ENCODE peak calls at places on chromosomes 6 and 20, in five cellular contexts. G is upper lobe of right lung, W is esophagus squamous epithelium, E is mammary epithelial cell, S is GM23248. T is an unnamed sample.

GRCh38 chr20:33733654-33734576 is 2.1 kb downstream of the ZNF341 start:
- DNase-seq in G (no peak), W (no peak), E (peak), S (peak), T (peak)

GRCh38 chr6:158774734-158775449 is 44.3 kb downstream of the EZR start:
- DNase-seq in G (no peak), W (no peak), E (no peak), S (no peak), T (no peak)

GRCh38 chr20:62771396-62772102 is 24.7 kb upstream of the MRGBP start:
- DNase-seq in G (no peak), W (no peak), E (no peak), S (no peak), T (no peak)

GRCh38 chr6:1585669-1586049 is 24.1 kb upstream of the FOXC1 start:
- DNase-seq in G (no peak), W (no peak), E (no peak), S (no peak), T (peak)

GRCh38 chr6:35445691-35446090 is 6.4 kb upstream of the FANCE start:
- DNase-seq in G (no peak), W (no peak), E (no peak), S (peak), T (no peak)

GRCh38 chr6:125821825-125822281 is 31.1 kb downstream of the NCOA7 start:
- DNase-seq in G (no peak), W (no peak), E (peak), S (no peak), T (no peak)

GRCh38 chr6:140684776-140685550 is 1310.5 kb upstream of the CITED2 start:
- DNase-seq in G (no peak), W (no peak), E (no peak), S (no peak), T (no peak)

GRCh38 chr6:134123666-134124208 is 71.3 kb upstream of the SLC2A12 start:
- DNase-seq in G (no peak), W (no peak), E (peak), S (peak), T (no peak)

GRCh38 chr6:27630727-27631613 is 158.1 kb upstream of the ZNF184 start:
- DNase-seq in G (peak), W (no peak), E (peak), S (peak), T (no peak)

GRCh38 chr6:13268914-13269532 is 59.3 kb downstream of the TBC1D7 start:
- DNase-seq in G (no peak), W (no peak), E (peak), S (peak), T (no peak)

GRCh38 chr6:43368517-43369160 is 808 bp downstream of the ZNF318 start:
- DNase-seq in G (peak), W (no peak), E (peak), S (peak), T (peak)

GRCh38 chr20:16349518-16350295 is 223.5 kb downstream of the KIF16B start:
- DNase-seq in G (no peak), W (no peak), E (no peak), S (peak), T (no peak)

GRCh38 chr6:2307794-2308193 is 62.4 kb upstream of the GMDS start:
- DNase-seq in G (no peak), W (no peak), E (no peak), S (peak), T (no peak)

GRCh38 chr20:43065299-43065698 is 124.4 kb downstream of the PTPRT start:
- DNase-seq in G (no peak), W (no peak), E (no peak), S (no peak), T (no peak)

GRCh38 chr6:170209354-170210025 is 81.4 kb downstream of the DLL1 start:
- DNase-seq in G (peak), W (no peak), E (no peak), S (no peak), T (peak)

GRCh38 chr6:142913036-142913510 is 31.9 kb downstream of the HIVEP2 start:
- DNase-seq in G (no peak), W (no peak), E (no peak), S (no peak), T (no peak)

GRCh38 chr6:106167105-106167814 is 81.1 kb downstream of the PRDM1 start:
- DNase-seq in G (no peak), W (no peak), E (no peak), S (no peak), T (no peak)

GRCh38 chr6:111727798-111728197 is 122.1 kb upstream of the TRAF3IP2 start:
- DNase-seq in G (no peak), W (no peak), E (no peak), S (peak), T (no peak)

GRCh38 chr6:30541515-30542403 is 14.5 kb downstream of the GNL1 start:
- DNase-seq in G (peak), W (no peak), E (peak), S (peak), T (peak)

GRCh38 chr6:105488521-105489212 is 85.8 kb upstream of the PREP start:
- DNase-seq in G (no peak), W (no peak), E (no peak), S (no peak), T (no peak)

GRCh38 chr6:31576897-31577341 is 1.6 kb downstream of the TNF start:
- DNase-seq in G (no peak), W (no peak), E (no peak), S (no peak), T (no peak)

GRCh38 chr6:30396833-30397479 is 52.0 kb downstream of the RPP21 start:
- DNase-seq in G (peak), W (no peak), E (peak), S (peak), T (peak)

GRCh38 chr20:48012401-48012974 is 227.2 kb upstream of the SULF2 start:
- DNase-seq in G (no peak), W (no peak), E (peak), S (peak), T (no peak)

GRCh38 chr6:48834706-48835105 is 628.3 kb downstream of the MMUT start:
- DNase-seq in G (no peak), W (no peak), E (no peak), S (peak), T (no peak)

GRCh38 chr6:20197251-20197650 is 15.0 kb downstream of the MBOAT1 start:
- DNase-seq in G (no peak), W (no peak), E (no peak), S (peak), T (no peak)

GRCh38 chr6:144343736-144344428 is 58.7 kb downstream of the UTRN start:
- DNase-seq in G (no peak), W (no peak), E (peak), S (no peak), T (no peak)

GRCh38 chr6:62371840-62372239 is 85.8 kb upstream of the KHDRBS2 start:
- DNase-seq in G (no peak), W (no peak), E (no peak), S (no peak), T (no peak)

GRCh38 chr6:146890644-146891434 is 292.1 kb downstream of the ADGB start:
- DNase-seq in G (no peak), W (no peak), E (no peak), S (peak), T (no peak)

GRCh38 chr6:10478187-10479040 is 42.7 kb upstream of the GCNT2 start:
- DNase-seq in G (no peak), W (no peak), E (peak), S (peak), T (no peak)

GRCh38 chr6:121309768-121310473 is 24.4 kb downstream of the TBC1D32 start:
- DNase-seq in G (no peak), W (no peak), E (peak), S (peak), T (no peak)

GRCh38 chr20:51634877-51635276 is 92.4 kb upstream of the NFATC2 start:
- DNase-seq in G (no peak), W (no peak), E (no peak), S (no peak), T (no peak)

GRCh38 chr20:25309395-25310267 is 61.7 kb downstream of the PYGB start:
- DNase-seq in G (peak), W (no peak), E (peak), S (peak), T (no peak)

GRCh38 chr20:25310268-25310920 is 62.5 kb downstream of the PYGB start:
- DNase-seq in G (peak), W (peak), E (peak), S (peak), T (no peak)

GRCh38 chr20:25313608-25314007 is 65.7 kb downstream of the PYGB start:
- DNase-seq in G (no peak), W (no peak), E (no peak), S (no peak), T (no peak)

GRCh38 chr20:25308671-25309394 is 60.9 kb downstream of the PYGB start:
- DNase-seq in G (peak), W (no peak), E (no peak), S (peak), T (no peak)

GRCh38 chr20:25310921-25311728 is 63.2 kb downstream of the PYGB start:
- DNase-seq in G (peak), W (no peak), E (no peak), S (peak), T (no peak)
- H3K4me3 ChIP-seq in G (no peak), W (no peak), E (peak), S (peak), T (peak)

GRCh38 chr20:18287915-18288747 is at the start of gene ZNF133:
- DNase-seq in G (peak), W (peak), E (peak), S (peak), T (peak)
- H3K27ac ChIP-seq in G (peak), W (peak), E (peak), S (peak), T (peak)

GRCh38 chr6:162706236-162706635 is 21.3 kb downstream of the PRKN start:
- DNase-seq in G (no peak), W (no peak), E (no peak), S (peak), T (peak)
- H3K4me3 ChIP-seq in G (peak), W (no peak), E (no peak), S (no peak), T (no peak)

GRCh38 chr20:59354460-59354859 is 54.0 kb downstream of the EDN3 start:
- DNase-seq in G (no peak), W (no peak), E (no peak), S (no peak), T (no peak)

GRCh38 chr20:59360934-59361333 is 60.5 kb downstream of the EDN3 start:
- DNase-seq in G (no peak), W (no peak), E (no peak), S (no peak), T (no peak)

GRCh38 chr20:59359908-59360307 is 59.5 kb downstream of the EDN3 start:
- DNase-seq in G (no peak), W (no peak), E (no peak), S (no peak), T (no peak)

GRCh38 chr20:59355242-59355641 is 54.8 kb downstream of the EDN3 start:
- DNase-seq in G (no peak), W (no peak), E (no peak), S (no peak), T (no peak)

GRCh38 chr20:59356662-59357061 is 56.3 kb downstream of the EDN3 start:
- DNase-seq in G (no peak), W (no peak), E (no peak), S (no peak), T (no peak)
- H3K27ac ChIP-seq in G (no peak), W (no peak), E (no peak), S (no peak), T (no peak)

DNA sequence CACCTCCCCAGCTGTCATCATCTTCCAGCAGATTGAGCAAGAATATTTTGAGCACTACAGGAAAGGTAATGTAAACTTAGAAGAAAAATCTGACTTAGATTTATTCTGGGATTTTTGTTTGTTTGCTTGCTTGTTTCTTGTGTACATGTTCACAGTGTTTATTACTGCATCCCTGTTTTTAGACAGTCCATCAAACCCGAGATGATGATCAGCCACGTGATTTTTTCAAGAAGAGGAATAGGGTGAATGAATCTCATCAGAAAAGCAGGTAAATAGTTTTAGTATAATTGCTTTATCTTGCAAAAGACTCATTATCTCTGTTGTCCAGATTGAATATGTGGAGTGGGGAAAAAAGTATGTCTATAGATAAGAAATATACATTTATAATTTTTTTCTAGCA is 2.1 kb downstream of the FAM217B start:
- DNase-seq in G (no peak), W (no peak), E (no peak), S (no peak), T (no peak)
- H3K4me3 ChIP-seq in G (no peak), W (no peak), E (no peak), S (no peak), T (no peak)

DNA sequence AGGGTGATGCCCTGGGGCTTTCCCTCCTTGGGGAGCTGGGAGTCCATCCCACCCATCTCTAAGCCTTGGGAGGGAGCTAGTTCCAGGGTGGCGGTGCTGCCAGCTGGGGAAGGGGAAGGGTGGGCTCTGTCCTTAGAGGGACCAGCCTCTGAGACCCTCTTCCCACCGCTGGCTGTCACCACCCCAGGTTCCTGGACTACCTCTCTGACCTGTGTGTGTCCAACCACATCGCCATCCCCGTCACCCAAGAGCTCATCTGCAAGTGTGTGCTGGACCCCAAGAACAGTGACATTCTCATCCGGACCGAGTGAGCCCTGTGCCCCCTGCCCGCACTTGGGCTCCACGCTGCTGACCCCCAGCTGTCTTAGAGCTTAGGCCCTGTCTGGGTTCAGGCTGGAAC is 43.2 kb downstream of the UQCC2 start:
- DNase-seq in G (no peak), W (no peak), E (no peak), S (no peak), T (no peak)
- H3K27ac ChIP-seq in G (peak), W (peak), E (no peak), S (no peak), T (no peak)

GRCh38 chr6:28757429-28758045 is 166.2 kb downstream of the TRIM27 start:
- DNase-seq in G (no peak), W (no peak), E (no peak), S (no peak), T (no peak)
- H3K4me3 ChIP-seq in G (no peak), W (no peak), E (peak), S (no peak), T (no peak)

DNA sequence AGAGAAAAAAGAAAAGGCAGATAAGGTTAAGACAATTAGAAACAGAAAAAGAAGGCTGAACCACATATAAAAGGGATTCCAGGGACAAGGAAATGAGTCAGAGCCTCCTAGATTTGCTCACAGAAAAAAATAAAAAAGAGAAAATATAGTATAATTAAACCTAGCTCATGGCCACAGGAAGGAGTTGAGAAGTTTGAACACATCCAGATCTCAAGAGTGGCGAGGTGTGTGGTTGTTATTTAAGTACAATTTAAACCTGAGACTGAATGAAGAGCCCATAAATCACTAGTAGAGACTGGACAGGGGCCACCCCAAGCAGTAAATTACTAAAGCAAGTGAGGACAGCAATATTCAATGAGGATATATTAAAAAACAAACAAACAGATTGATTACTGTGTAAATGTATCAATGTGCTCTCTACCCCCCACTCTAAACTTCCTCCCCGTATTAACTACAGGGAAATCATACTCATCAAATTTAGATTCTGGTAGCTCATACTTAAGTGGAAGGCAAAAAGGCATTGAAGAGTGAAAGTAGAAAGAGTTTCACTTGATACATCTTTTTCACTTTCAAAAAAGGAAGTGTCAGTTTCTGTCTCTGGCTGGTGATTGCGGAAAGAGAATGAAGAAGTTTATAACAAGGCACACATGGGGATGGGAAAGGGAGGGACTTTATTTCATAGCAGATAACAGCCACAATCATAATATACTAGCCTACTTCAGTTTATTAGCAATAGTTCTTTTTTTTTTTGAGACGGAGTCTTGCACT is 49.3 kb upstream of the SCAF8 start:
- DNase-seq in G (no peak), W (no peak), E (peak), S (peak), T (no peak)
- H3K27ac ChIP-seq in G (no peak), W (no peak), E (no peak), S (no peak), T (no peak)

GRCh38 chr6:138800377-138801150 is 4.7 kb downstream of the ECT2L start:
- DNase-seq in G (no peak), W (no peak), E (no peak), S (no peak), T (no peak)

GRCh38 chr6:138798028-138798427 is 2.1 kb downstream of the ECT2L start:
- DNase-seq in G (no peak), W (no peak), E (no peak), S (no peak), T (no peak)

DNA sequence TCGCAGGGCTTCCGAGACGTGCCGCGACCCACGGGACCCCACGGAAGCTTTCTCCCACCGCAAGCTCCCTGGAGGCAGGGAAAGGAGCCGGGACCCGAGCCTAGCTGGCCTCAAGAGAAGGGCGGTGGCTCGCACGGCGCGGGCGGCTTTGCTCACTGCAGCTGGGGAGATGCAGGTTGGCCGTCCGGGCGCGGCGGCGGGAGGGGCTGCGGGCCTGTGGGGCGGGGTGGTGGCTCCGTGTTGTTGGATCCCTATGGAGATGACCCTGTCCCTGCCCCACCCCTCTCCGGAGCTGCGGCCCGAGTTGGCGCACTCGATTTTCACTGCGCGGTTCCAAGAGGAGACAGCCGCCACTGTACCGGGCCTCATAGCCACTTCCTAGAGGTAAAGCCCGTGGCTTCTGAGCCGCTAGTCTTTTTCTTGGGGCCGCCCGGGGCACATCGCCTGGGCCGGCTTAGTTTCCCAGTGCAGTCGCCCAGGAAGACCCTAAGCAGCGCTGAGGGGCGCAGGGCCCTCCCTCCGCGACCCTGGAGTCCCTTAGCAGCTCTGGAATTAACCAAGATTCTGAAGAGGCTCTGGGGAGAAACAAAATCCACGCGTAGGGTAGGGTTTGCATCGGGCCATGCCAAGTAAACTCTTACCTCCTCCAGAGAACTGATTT is at the start of gene ECT2L:
- DNase-seq in G (peak), W (no peak), E (peak), S (peak), T (peak)
- H3K4me3 ChIP-seq in G (peak), W (peak), E (peak), S (peak), T (peak)